ENCODE peak calls at places on chromosomes 11 and 22, in six cellular contexts. J is AG04450, E is A549, O is kidney, T is body of pancreas, M is substantia nigra. I is an unnamed sample.
A peak's percentile ranks its signal among the peaks of the same experiment; 100 is the strongest.

GRCh38 chr11:65611028-65611757 is 2.8 kb downstream of the MAP3K11 start:
- DNase-seq in J (no peak), E (no peak), O (peak; percentile 83), T (peak; percentile 49), M (peak; percentile 53), I (peak; percentile 76)

GRCh38 chr11:133927690-133928627 is 28.8 kb downstream of the IGSF9B start:
- DNase-seq in J (peak; percentile 11), E (peak; percentile 59), O (no peak), T (peak; percentile 64), M (peak; percentile 38), I (peak; percentile 70)

GRCh38 chr22:30636226-30637077 is 871 bp downstream of the SLC35E4 start:
- DNase-seq in J (no peak), E (peak; percentile 15), O (peak; percentile 80), T (peak; percentile 38), M (no peak), I (peak; percentile 65)

GRCh38 chr11:34833602-34834001 is 82.6 kb downstream of the APIP start:
- DNase-seq in J (no peak), E (no peak), O (no peak), T (no peak), M (no peak), I (no peak)

GRCh38 chr11:62387381-62387780 is 31.5 kb upstream of the SCGB1A1 start:
- DNase-seq in J (no peak), E (no peak), O (no peak), T (no peak), M (no peak), I (no peak)

GRCh38 chr11:10050561-10050960 is 243.5 kb downstream of the SBF2 start:
- DNase-seq in J (no peak), E (peak; percentile 62), O (no peak), T (no peak), M (no peak), I (no peak)

GRCh38 chr22:42719133-42719532 is 1.5 kb downstream of the A4GALT start:
- DNase-seq in J (no peak), E (no peak), O (no peak), T (no peak), M (no peak), I (no peak)

GRCh38 chr22:31488988-31489617 is 539 bp downstream of the EIF4ENIF1 start:
- DNase-seq in J (no peak), E (peak; percentile 21), O (peak; percentile 83), T (peak; percentile 25), M (no peak), I (no peak)

GRCh38 chr11:45168366-45169130 is 22.1 kb downstream of the PRDM11 start:
- DNase-seq in J (no peak), E (no peak), O (no peak), T (no peak), M (no peak), I (no peak)

GRCh38 chr11:64864473-64865285 is 13.7 kb downstream of the EHD1 start:
- DNase-seq in J (peak; percentile 93), E (no peak), O (peak; percentile 94), T (peak; percentile 56), M (no peak), I (no peak)

GRCh38 chr11:12319734-12320387 is 57.5 kb upstream of the PARVA start:
- DNase-seq in J (no peak), E (no peak), O (no peak), T (no peak), M (no peak), I (no peak)

GRCh38 chr11:78318321-78318720 is 99.3 kb downstream of the GAB2 start:
- DNase-seq in J (no peak), E (no peak), O (no peak), T (no peak), M (no peak), I (no peak)

GRCh38 chr11:43738600-43739409 is 58.3 kb downstream of the HSD17B12 start:
- DNase-seq in J (peak; percentile 65), E (no peak), O (no peak), T (peak; percentile 33), M (no peak), I (no peak)

GRCh38 chr11:46356911-46357482 is 9.7 kb downstream of the DGKZ start:
- DNase-seq in J (peak; percentile 45), E (no peak), O (no peak), T (no peak), M (no peak), I (no peak)

GRCh38 chr11:33317662-33318061 is 60.5 kb downstream of the HIPK3 start:
- DNase-seq in J (no peak), E (no peak), O (no peak), T (no peak), M (no peak), I (no peak)

GRCh38 chr11:26983645-26984044 is 10.3 kb upstream of the FIBIN start:
- DNase-seq in J (no peak), E (no peak), O (no peak), T (no peak), M (no peak), I (no peak)

GRCh38 chr11:108865411-108865810 is 200.5 kb downstream of the DDX10 start:
- DNase-seq in J (no peak), E (no peak), O (no peak), T (no peak), M (no peak), I (no peak)

GRCh38 chr11:87239001-87239400 is 201.3 kb downstream of the TMEM135 start:
- DNase-seq in J (no peak), E (no peak), O (no peak), T (no peak), M (no peak), I (no peak)

GRCh38 chr11:59141673-59142460 is 789 bp upstream of the FAM111A start:
- DNase-seq in J (no peak), E (no peak), O (no peak), T (no peak), M (no peak), I (no peak)

GRCh38 chr11:72685560-72686480 is 11.6 kb upstream of the PDE2A start:
- DNase-seq in J (no peak), E (no peak), O (peak; percentile 74), T (peak; percentile 51), M (no peak), I (no peak)

GRCh38 chr11:64754124-64754918 is 5.5 kb downstream of the PYGM start:
- DNase-seq in J (no peak), E (no peak), O (peak; percentile 68), T (no peak), M (no peak), I (no peak)

GRCh38 chr22:41562461-41562860 is 1.7 kb downstream of the CSDC2 start:
- DNase-seq in J (no peak), E (no peak), O (no peak), T (no peak), M (no peak), I (no peak)
- H3K27ac ChIP-seq in J (peak overlapping the region; percentile 78), E (peak overlapping the region; percentile 82), O (peak overlapping the region; percentile 51), T (no peak overlapping the region), M (no peak overlapping the region), I (no peak overlapping the region)

GRCh38 chr22:38707984-38708383 is 2.2 kb downstream of the GTPBP1 start:
- DNase-seq in J (no peak), E (no peak), O (no peak), T (no peak), M (no peak), I (no peak)
- H3K27ac ChIP-seq in J (no peak overlapping the region), E (no peak overlapping the region), O (no peak overlapping the region), T (no peak overlapping the region), M (no peak overlapping the region), I (no peak overlapping the region)

DNA sequence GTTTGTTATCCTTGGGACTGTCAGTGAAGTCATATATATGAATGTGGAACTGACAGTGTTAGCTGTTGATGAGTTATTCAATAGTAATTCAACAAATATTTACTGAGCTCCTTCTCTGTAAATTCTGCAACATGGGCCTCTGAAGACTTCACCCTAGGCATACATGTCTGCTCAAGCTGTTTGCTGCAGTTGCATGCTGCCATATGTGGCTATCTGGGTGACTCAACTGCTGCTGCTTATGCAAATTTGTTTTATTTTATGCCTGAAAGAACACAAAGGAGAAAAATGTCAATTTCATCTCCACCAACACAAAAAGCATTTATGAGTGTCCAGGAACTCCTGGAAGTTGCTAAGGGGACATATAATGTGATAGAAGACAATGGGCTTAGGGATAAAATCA is 417.6 kb downstream of the AASDHPPT start:
- DNase-seq in J (no peak), E (peak; percentile 4), O (no peak), T (no peak), M (no peak), I (no peak)
- H3K27ac ChIP-seq in J (no peak overlapping the region), E (no peak overlapping the region), O (no peak overlapping the region), T (no peak overlapping the region), M (no peak overlapping the region), I (no peak overlapping the region)

DNA sequence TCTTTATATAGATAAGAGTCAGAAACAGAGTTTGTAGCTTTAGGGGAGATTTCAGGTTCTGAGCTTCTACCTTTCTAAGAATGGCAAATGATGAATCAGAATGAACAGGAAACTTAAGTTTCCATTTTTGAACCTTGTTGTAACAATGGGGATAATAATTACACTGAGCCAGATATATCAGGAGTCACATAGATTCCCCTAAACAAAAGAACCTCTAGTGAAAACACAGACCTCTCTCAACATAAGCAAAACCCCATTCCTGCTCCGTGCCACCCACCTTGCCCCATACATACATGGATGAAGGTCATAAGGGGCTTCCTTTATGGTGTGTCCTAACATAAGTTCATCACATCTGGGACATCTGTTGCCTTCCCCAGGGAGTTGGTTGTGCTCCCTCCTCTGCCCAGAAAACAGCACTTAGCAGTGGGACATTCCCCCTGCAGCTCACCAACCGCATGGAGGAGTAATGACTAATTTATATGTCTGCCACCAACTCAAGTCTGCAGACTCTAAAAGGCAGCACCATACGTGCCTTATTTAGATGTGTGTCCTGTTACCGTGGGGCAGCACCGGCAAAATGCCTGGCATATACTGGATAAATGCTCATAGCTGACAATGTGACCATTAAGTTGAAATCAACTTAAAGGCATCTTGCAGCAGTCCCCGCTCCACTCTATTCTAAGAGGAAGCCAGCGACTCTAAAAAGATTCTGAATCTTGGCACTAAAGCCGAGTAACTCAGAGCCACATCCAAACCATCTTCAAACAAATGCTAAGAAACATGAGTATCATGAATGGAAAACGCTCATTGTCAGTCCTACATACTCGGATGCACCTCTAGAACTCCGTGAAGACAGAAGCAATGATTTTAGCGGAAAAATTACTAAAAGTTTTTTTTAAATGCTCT is 7.9 kb downstream of the JAML start:
- DNase-seq in J (no peak), E (no peak), O (no peak), T (no peak), M (no peak), I (no peak)
- H3K27ac ChIP-seq in J (no peak overlapping the region), E (no peak overlapping the region), O (no peak overlapping the region), T (no peak overlapping the region), M (no peak overlapping the region), I (no peak overlapping the region)

DNA sequence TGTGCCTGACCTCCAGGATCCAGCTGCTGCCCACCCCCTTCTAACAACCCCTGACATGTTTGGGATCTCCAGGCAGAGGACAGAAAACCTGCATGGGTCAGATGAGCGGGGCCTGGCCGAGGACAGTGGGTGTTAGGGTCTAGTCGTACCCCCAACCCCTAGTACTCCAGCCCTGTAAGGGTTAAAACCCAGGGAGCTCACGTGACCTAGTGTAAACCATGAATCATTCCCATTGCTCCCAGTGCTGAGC is 89.1 kb upstream of the CRYBB3 start:
- DNase-seq in J (no peak), E (no peak), O (no peak), T (no peak), M (no peak), I (no peak)
- H3K27ac ChIP-seq in J (no peak overlapping the region), E (peak overlapping the region; percentile 88), O (peak overlapping the region; percentile 78), T (peak overlapping the region; percentile 95), M (no peak overlapping the region), I (peak overlapping the region; percentile 87)